ENCODE peak calls at places on chromosome 5, in four cellular contexts. D, I, V and T are unnamed samples.
A peak's percentile ranks its signal among the peaks of the same experiment; 100 is the strongest.

GRCh38 chr5:181060231-181060590 is 20.1 kb downstream of the BTNL9 start:
- DNase-seq in V (no peak), D (no peak), I (no peak), T (no peak)

GRCh38 chr5:176740702-176741565 is 69.4 kb upstream of the UNC5A start:
- DNase-seq in D (no peak), V (no peak), I (no peak), T (no peak)

GRCh38 chr5:111929261-111929660 is 172.3 kb upstream of the NREP start:
- DNase-seq in I (no peak), V (no peak), D (no peak), T (no peak)

GRCh38 chr5:124064956-124065355 is 553.0 kb downstream of the CSNK1G3 start:
- DNase-seq in D (no peak), V (peak; percentile 88), I (no peak), T (peak; percentile 24)

GRCh38 chr5:24642022-24642421 is 2.8 kb downstream of the CDH10 start:
- DNase-seq in V (peak; percentile 46), D (no peak), I (no peak), T (peak; percentile 11)

GRCh38 chr5:53369681-53370080 is 110.7 kb upstream of the FST start:
- DNase-seq in D (no peak), V (no peak), I (no peak), T (no peak)

GRCh38 chr5:102718819-102719218 is 36.3 kb upstream of the PAM start:
- DNase-seq in V (peak; percentile 75), I (no peak), D (no peak), T (peak; percentile 29)

GRCh38 chr5:120240716-120241115 is 223.4 kb upstream of the PRR16 start:
- DNase-seq in I (no peak), V (no peak), D (no peak), T (no peak)

GRCh38 chr5:72956324-72957140 is 691 bp downstream of the FCHO2 start:
- DNase-seq in I (peak; percentile 34), D (peak; percentile 51), V (peak; percentile 65), T (peak; percentile 67)

GRCh38 chr5:143557061-143557818 is 153.8 kb upstream of the NR3C1 start:
- DNase-seq in D (no peak), I (no peak), V (no peak), T (no peak)

GRCh38 chr5:74977475-74977874 is 74.9 kb downstream of the GCNT4 start:
- DNase-seq in I (no peak), D (no peak), V (no peak), T (no peak)

GRCh38 chr5:19928556-19929421 is 59.2 kb downstream of the CDH18 start:
- DNase-seq in D (no peak), V (peak; percentile 85), I (no peak), T (peak; percentile 82)